ENCODE peak calls at places on chromosomes 13 and 19, in five cellular contexts. R is bronchial epithelial cell; D is Panc1; I is lower leg skin; Y is effector memory CD4-positive, alpha-beta T cell. B is an unnamed sample.

GRCh38 chr19:5774921-5775320 is 9.6 kb downstream of the PRR22 start:
- DNase-seq in R (no peak), D (no peak), I (no peak), Y (no peak), B (no peak)

GRCh38 chr13:21934309-21934708 is 263.4 kb downstream of the FGF9 start:
- DNase-seq in R (no peak), D (no peak), I (no peak), Y (no peak), B (no peak)

GRCh38 chr13:26951581-26952177 is 191.1 kb upstream of the GPR12 start:
- DNase-seq in R (no peak), D (no peak), I (no peak), Y (no peak), B (no peak)

GRCh38 chr13:44664308-44664707 is 88.2 kb upstream of the TSC22D1 start:
- DNase-seq in R (no peak), D (no peak), I (no peak), Y (no peak), B (no peak)

GRCh38 chr13:44693156-44693826 is 117.2 kb upstream of the TSC22D1 start:
- DNase-seq in R (no peak), D (no peak), I (peak), Y (no peak), B (no peak)

GRCh38 chr13:80388506-80388905 is 47.6 kb upstream of the SPRY2 start:
- DNase-seq in R (no peak), D (no peak), I (no peak), Y (no peak), B (no peak)

GRCh38 chr19:40641306-40641705 is 40.1 kb downstream of the LTBP4 start:
- DNase-seq in R (no peak), D (no peak), I (no peak), Y (no peak), B (no peak)

GRCh38 chr19:33397536-33398360 is 24.2 kb downstream of the CEBPG start:
- DNase-seq in R (no peak), D (no peak), I (peak), Y (no peak), B (peak)

GRCh38 chr19:46988614-46989230 is 30.9 kb upstream of the NPAS1 start:
- DNase-seq in R (no peak), D (no peak), I (no peak), Y (no peak), B (no peak)

GRCh38 chr13:84553252-84553651 is 671.0 kb upstream of the SLITRK1 start:
- DNase-seq in R (peak), D (no peak), I (no peak), Y (no peak), B (no peak)

GRCh38 chr13:39931505-39931904 is 276.0 kb downstream of the COG6 start:
- DNase-seq in R (no peak), D (no peak), I (no peak), Y (no peak), B (no peak)

GRCh38 chr19:43534811-43535761 is 2.1 kb downstream of the ZNF575 start:
- DNase-seq in R (peak), D (no peak), I (peak), Y (no peak), B (peak)

GRCh38 chr13:41402695-41403511 is 54.4 kb upstream of the RGCC start:
- DNase-seq in R (peak), D (no peak), I (no peak), Y (no peak), B (no peak)

GRCh38 chr19:13920524-13920923 is 14.5 kb downstream of the CC2D1A start:
- DNase-seq in R (no peak), D (no peak), I (no peak), Y (no peak), B (no peak)

GRCh38 chr13:91406619-91407018 is 8.2 kb downstream of the GPC5 start:
- DNase-seq in R (peak), D (peak), I (no peak), Y (no peak), B (no peak)

GRCh38 chr13:33743438-33744368 is 74.2 kb upstream of the RFC3 start:
- DNase-seq in R (no peak), D (no peak), I (no peak), Y (no peak), B (no peak)

GRCh38 chr19:4839192-4839591 is 7.7 kb upstream of the TICAM1 start:
- DNase-seq in R (no peak), D (no peak), I (no peak), Y (no peak), B (no peak)

GRCh38 chr13:21218351-21219043 is 42.0 kb downstream of the MRPL57 start:
- DNase-seq in R (no peak), D (no peak), I (no peak), Y (no peak), B (no peak)

GRCh38 chr19:28607066-28607583 is 605.8 kb downstream of the UQCRFS1 start:
- DNase-seq in R (no peak), D (no peak), I (no peak), Y (no peak), B (no peak)

GRCh38 chr13:101751488-101751887 is 299.0 kb downstream of the ITGBL1 start:
- DNase-seq in R (peak), D (peak), I (no peak), Y (no peak), B (no peak)

GRCh38 chr13:44313674-44314073 is 60.0 kb upstream of the SERP2 start:
- DNase-seq in R (peak), D (peak), I (no peak), Y (no peak), B (no peak)

GRCh38 chr13:45003417-45003816 is 14.1 kb downstream of the GPALPP1 start:
- DNase-seq in R (no peak), D (no peak), I (no peak), Y (no peak), B (no peak)

GRCh38 chr19:55820037-55820436 is 11.8 kb downstream of the NLRP11 start:
- DNase-seq in R (no peak), D (no peak), I (no peak), Y (no peak), B (no peak)

GRCh38 chr19:18208098-18208951 is 4.5 kb upstream of the RAB3A start:
- DNase-seq in R (no peak), D (no peak), I (no peak), Y (peak), B (peak)

GRCh38 chr19:55441692-55442321 is 1.3 kb downstream of the SHISA7 start:
- DNase-seq in R (no peak), D (no peak), I (no peak), Y (no peak), B (no peak)

GRCh38 chr19:5514001-5514400 is 53.8 kb downstream of the TINCR start:
- DNase-seq in R (no peak), D (no peak), I (no peak), Y (no peak), B (no peak)

GRCh38 chr13:59743195-59743594 is 420.5 kb downstream of the DIAPH3 start:
- DNase-seq in R (peak), D (no peak), I (no peak), Y (no peak), B (no peak)

GRCh38 chr19:10104665-10105221 is 1.4 kb upstream of the PPAN start:
- DNase-seq in R (no peak), D (no peak), I (no peak), Y (peak), B (no peak)

GRCh38 chr19:30357580-30357954 is 14.6 kb upstream of the ZNF536 start:
- DNase-seq in R (no peak), D (no peak), I (peak), Y (no peak), B (no peak)

GRCh38 chr13:93861818-93862217 is 617.7 kb downstream of the DCT start:
- DNase-seq in R (peak), D (no peak), I (no peak), Y (no peak), B (no peak)

GRCh38 chr19:29667941-29668340 is 2.7 kb downstream of the PLEKHF1 start:
- DNase-seq in R (no peak), D (no peak), I (peak), Y (peak), B (no peak)

GRCh38 chr19:28960986-28961705 is 251.8 kb downstream of the UQCRFS1 start:
- DNase-seq in R (no peak), D (no peak), I (no peak), Y (no peak), B (no peak)

GRCh38 chr13:21673592-21674270 is 2.9 kb downstream of the FGF9 start:
- DNase-seq in R (no peak), D (no peak), I (no peak), Y (no peak), B (peak)

DNA sequence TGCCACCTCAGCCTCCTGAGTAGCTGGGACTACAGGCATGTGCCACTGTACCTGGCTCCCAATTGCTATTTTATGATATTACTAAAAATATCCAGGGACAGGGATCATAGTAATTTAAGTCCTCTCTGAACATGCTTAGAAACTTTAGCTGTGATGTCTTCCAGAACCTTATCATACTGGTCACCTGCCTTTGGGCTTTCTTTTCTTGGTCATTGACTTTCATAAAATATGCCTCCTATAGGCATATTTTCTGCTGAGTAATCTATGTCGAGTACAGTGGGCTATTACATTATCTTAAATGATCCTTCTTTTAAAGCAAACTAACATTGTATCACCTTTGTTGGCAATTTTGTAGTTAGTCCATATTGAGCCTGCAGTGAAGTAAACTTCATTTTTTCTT is 6.2 kb downstream of the UCHL3 start:
- DNase-seq in R (no peak), D (no peak), I (no peak), Y (no peak), B (no peak)
- H3K4me3 ChIP-seq in R (no peak), D (no peak), I (no peak), Y (no peak), B (no peak)

GRCh38 chr13:113495494-113496251 is 5.2 kb upstream of the DCUN1D2 start:
- DNase-seq in R (no peak), D (no peak), I (no peak), Y (no peak), B (no peak)
- H3K4me3 ChIP-seq in R (no peak), D (no peak), I (no peak), Y (no peak), B (no peak)

DNA sequence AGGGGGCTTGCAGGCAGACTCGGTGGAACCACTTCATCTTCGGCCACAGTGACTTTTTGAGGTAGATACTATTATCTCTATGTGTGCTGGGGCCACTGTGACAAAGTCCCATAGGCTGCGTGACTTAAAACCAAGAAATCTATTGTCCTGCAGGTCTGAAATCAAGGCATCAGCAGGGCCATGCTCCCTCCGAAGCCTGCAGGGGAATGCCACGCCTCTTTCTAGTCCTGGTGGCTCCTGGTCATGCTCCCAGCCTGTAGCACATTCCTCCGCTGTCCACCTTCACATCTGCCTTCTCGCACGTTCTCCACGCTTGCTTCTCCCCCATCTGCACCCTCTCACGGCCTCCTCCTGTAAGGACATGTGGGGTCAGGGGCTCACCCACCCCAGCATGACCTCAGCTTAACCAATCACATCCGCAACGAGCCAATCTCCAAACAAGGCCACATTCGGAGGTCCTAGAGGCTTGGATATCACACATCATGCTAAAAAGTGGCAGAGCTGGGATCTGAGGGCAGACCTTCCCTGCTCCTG is 21.0 kb upstream of the RAB20 start:
- DNase-seq in R (no peak), D (no peak), I (peak), Y (no peak), B (no peak)
- H3K4me3 ChIP-seq in R (no peak), D (no peak), I (no peak), Y (no peak), B (no peak)

DNA sequence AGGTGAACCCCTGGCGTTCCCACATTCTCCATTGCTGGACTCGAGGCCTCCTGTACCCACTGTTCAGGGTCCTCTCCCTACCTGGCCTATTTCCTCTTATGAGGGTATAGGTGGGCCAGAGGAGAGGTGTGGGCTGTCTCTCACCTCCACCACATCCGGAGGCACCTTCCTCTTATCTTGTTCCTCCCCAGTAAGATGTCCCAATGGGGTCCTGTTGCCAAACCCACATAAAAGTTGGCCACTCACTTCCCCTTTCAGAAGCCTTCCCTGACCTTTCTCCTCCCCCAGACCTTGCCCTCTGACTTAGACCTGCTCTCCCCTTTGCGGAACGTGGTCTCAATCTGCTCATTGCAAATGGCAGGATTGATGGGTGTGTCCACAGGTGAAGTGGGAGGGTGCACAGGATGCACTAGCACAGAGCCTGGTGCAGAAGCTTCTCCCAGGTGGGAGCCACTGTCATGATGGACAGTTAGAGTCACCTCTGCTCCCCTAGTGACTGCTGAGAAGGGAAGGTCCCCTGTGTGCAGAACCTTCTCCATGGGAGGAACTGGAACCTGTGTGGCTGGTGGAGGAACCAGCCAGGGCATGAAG is 1.3 kb downstream of the CYP4F3 start:
- DNase-seq in R (no peak), D (no peak), I (no peak), Y (no peak), B (no peak)
- H3K4me3 ChIP-seq in R (no peak), D (no peak), I (no peak), Y (no peak), B (no peak)

GRCh38 chr19:58388175-58388526 is 1.1 kb downstream of the RPS5 start:
- DNase-seq in R (no peak), D (no peak), I (no peak), Y (no peak), B (no peak)
- H3K4me3 ChIP-seq in R (peak), D (peak), I (no peak), Y (peak), B (peak)

DNA sequence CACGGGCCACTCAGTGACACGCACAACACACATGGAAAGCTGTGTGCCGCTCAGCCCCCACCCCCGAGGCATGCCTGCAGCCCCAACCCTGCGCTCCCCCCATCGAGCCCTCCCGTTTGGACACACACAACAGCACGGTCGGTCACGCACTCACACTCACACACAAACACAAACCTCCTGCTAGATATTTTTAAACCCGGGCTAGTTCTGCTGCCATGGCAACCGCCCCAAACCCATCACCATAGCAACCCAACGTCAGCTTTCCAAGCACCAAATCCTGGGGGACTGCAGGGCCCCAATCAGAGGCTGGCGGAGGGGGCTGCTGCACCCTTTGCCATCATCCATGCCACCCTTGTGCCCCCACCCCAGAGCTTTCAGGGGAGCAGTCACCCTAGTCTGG is 2.5 kb upstream of the NOVA2 start:
- DNase-seq in R (no peak), D (no peak), I (no peak), Y (no peak), B (no peak)
- H3K4me3 ChIP-seq in R (no peak), D (no peak), I (no peak), Y (no peak), B (no peak)

GRCh38 chr13:112068531-112069062 is 1.6 kb downstream of the SOX1 start:
- DNase-seq in R (no peak), D (no peak), I (no peak), Y (no peak), B (no peak)
- H3K4me3 ChIP-seq in R (no peak), D (no peak), I (no peak), Y (no peak), B (no peak)

GRCh38 chr19:3362217-3362907 is 4.0 kb upstream of the NFIC start:
- DNase-seq in R (no peak), D (no peak), I (peak), Y (no peak), B (no peak)
- H3K4me3 ChIP-seq in R (no peak), D (peak), I (no peak), Y (no peak), B (no peak)

GRCh38 chr19:15222738-15223648 is 9.3 kb downstream of the EPHX3 start:
- DNase-seq in R (peak), D (peak), I (peak), Y (peak), B (peak)
- H3K4me3 ChIP-seq in R (peak), D (peak), I (peak), Y (peak), B (peak)

B was measured in lower lobe of right lung.